ENCODE peak calls at places on chromosomes 6 and 20, in six cellular contexts. O, D, C, M, N and B are unnamed samples.

GRCh38 chr20:51650685-51651134 is 108.2 kb upstream of the NFATC2 start:
- DNase-seq in O (peak), M (no peak), N (no peak), C (no peak), D (no peak), B (no peak)

GRCh38 chr20:34515484-34516037 is 661 bp upstream of the DYNLRB1 start:
- DNase-seq in D (no peak), M (peak), O (no peak), N (no peak), C (peak), B (peak)

GRCh38 chr20:35985789-35986188 is 17.4 kb downstream of the CNBD2 start:
- DNase-seq in N (no peak), M (no peak), C (no peak), O (no peak), D (no peak), B (no peak)

GRCh38 chr6:30194797-30195690 is 18.2 kb downstream of the TRIM26 start:
- DNase-seq in D (no peak), N (no peak), C (no peak), M (no peak), O (no peak), B (no peak)

GRCh38 chr20:48695255-48695654 is 132.5 kb downstream of the PREX1 start:
- DNase-seq in N (no peak), O (no peak), M (no peak), C (no peak), D (no peak), B (no peak)

GRCh38 chr6:75203721-75204120 is 2.1 kb downstream of the COL12A1 start:
- DNase-seq in D (no peak), O (no peak), M (no peak), C (no peak), N (no peak), B (no peak)

GRCh38 chr6:118146584-118146983 is 239.5 kb downstream of the SLC35F1 start:
- DNase-seq in O (no peak), N (no peak), D (no peak), C (no peak), M (no peak), B (no peak)

GRCh38 chr20:46020515-46020914 is 8.5 kb upstream of the SLC12A5 start:
- DNase-seq in D (no peak), N (no peak), C (no peak), O (no peak), M (no peak), B (no peak)

GRCh38 chr20:58659841-58660240 is 8.8 kb downstream of the STX16 start:
- DNase-seq in M (no peak), C (no peak), D (no peak), N (no peak), O (no peak), B (peak)

GRCh38 chr6:5736016-5736738 is 270.5 kb downstream of the NRN1 start:
- DNase-seq in C (no peak), D (no peak), O (no peak), M (no peak), N (no peak), B (no peak)

GRCh38 chr20:23050847-23051627 is 1.6 kb upstream of the THBD start:
- DNase-seq in M (no peak), C (no peak), O (peak), N (peak), D (peak), B (no peak)

GRCh38 chr20:2849529-2849928 is 9.0 kb downstream of the VPS16 start:
- DNase-seq in D (no peak), O (no peak), M (no peak), N (no peak), C (no peak), B (no peak)

GRCh38 chr6:53986165-53986720 is 125.0 kb upstream of the MLIP start:
- DNase-seq in N (peak), M (no peak), O (peak), D (no peak), C (no peak), B (no peak)

GRCh38 chr20:2707353-2708072 is 14.9 kb downstream of the EBF4 start:
- DNase-seq in C (no peak), N (no peak), M (no peak), O (no peak), D (no peak), B (peak)

GRCh38 chr6:72182337-72183246 is 296.2 kb downstream of the RIMS1 start:
- DNase-seq in D (no peak), N (peak), M (no peak), O (no peak), C (no peak), B (no peak)

GRCh38 chr6:147222160-147222838 is 18.1 kb downstream of the STXBP5 start:
- DNase-seq in N (no peak), D (no peak), M (no peak), O (no peak), C (no peak), B (no peak)

GRCh38 chr20:15867899-15868298 is 705.3 kb downstream of the KIF16B start:
- DNase-seq in C (no peak), N (no peak), O (no peak), D (no peak), M (no peak), B (no peak)

GRCh38 chr6:16985484-16986284 is 116.2 kb upstream of the STMND1 start:
- DNase-seq in D (peak), O (no peak), C (no peak), M (no peak), N (no peak), B (no peak)

GRCh38 chr6:170344631-170345576 is 38.3 kb downstream of the FAM120B start:
- DNase-seq in D (peak), C (no peak), N (no peak), M (no peak), O (peak), B (no peak)

GRCh38 chr20:49283703-49284625 is 6.1 kb upstream of the ZNFX1 start:
- DNase-seq in O (no peak), D (no peak), N (no peak), C (no peak), M (no peak), B (no peak)

GRCh38 chr6:146700078-146700686 is 101.4 kb downstream of the ADGB start:
- DNase-seq in M (peak), C (peak), D (peak), N (peak), O (no peak), B (no peak)

GRCh38 chr6:147095316-147095715 is 108.9 kb upstream of the STXBP5 start:
- DNase-seq in O (no peak), C (no peak), D (no peak), N (no peak), M (no peak), B (no peak)

GRCh38 chr6:135851442-135852271 is at the start of gene PDE7B:
- DNase-seq in N (no peak), M (peak), D (peak), O (peak), C (no peak), B (no peak)

GRCh38 chr20:36919715-36920333 is 31.7 kb downstream of the SAMHD1 start:
- DNase-seq in O (peak), N (peak), M (peak), D (peak), C (peak), B (no peak)

GRCh38 chr6:132466952-132467351 is 46.0 kb downstream of the STX7 start:
- DNase-seq in O (no peak), D (no peak), C (no peak), M (no peak), N (no peak), B (no peak)